ENCODE peak calls at places on chromosome 17, in seven cellular contexts. A is stomach, P is transverse colon, L is esophagus muscularis mucosa, W is endothelial cell of umbilical vein, B is HepG2, U is sigmoid colon. V is an unnamed sample.

GRCh38 chr17:57236686-57237299 is 19.5 kb upstream of the MSI2 start:
- DNase-seq in B (no peak), P (no peak), L (no peak), U (no peak), W (no peak), A (no peak), V (no peak)

GRCh38 chr17:956905-957304 is 22.7 kb downstream of the NXN start:
- DNase-seq in U (no peak), B (no peak), P (no peak), W (peak; percentile 24), A (no peak), L (no peak), V (no peak)

GRCh38 chr17:62824290-62825135 is 16.4 kb upstream of the MARCHF10 start:
- DNase-seq in A (no peak), L (peak; percentile 45), P (no peak), U (no peak), B (peak; percentile 49), W (no peak), V (no peak)

GRCh38 chr17:31758646-31759045 is 100.4 kb downstream of the COPRS start:
- DNase-seq in B (no peak), W (no peak), P (no peak), L (no peak), A (no peak), U (no peak), V (no peak)

GRCh38 chr17:280216-280615 is 72.4 kb downstream of the RPH3AL start:
- DNase-seq in W (peak; percentile 74), L (no peak), P (no peak), B (no peak), U (no peak), A (peak; percentile 17), V (no peak)

GRCh38 chr17:32771396-32771795 is 105.5 kb downstream of the MYO1D start:
- DNase-seq in P (no peak), L (no peak), W (peak; percentile 89), B (no peak), A (no peak), U (no peak), V (no peak)

GRCh38 chr17:74446551-74447500 is 14.9 kb downstream of the GPRC5C start:
- DNase-seq in P (no peak), U (no peak), A (peak; percentile 87), W (no peak), L (no peak), B (no peak), V (peak; percentile 89)

GRCh38 chr17:11506635-11507034 is 91.6 kb upstream of the DNAH9 start:
- DNase-seq in W (no peak), L (no peak), A (no peak), P (no peak), B (peak; percentile 5), U (no peak), V (no peak)

GRCh38 chr17:2484876-2485275 is 26.8 kb downstream of the METTL16 start:
- DNase-seq in B (no peak), W (no peak), A (no peak), L (no peak), P (no peak), U (no peak), V (peak; percentile 23)

GRCh38 chr17:2450016-2450650 is 49.3 kb upstream of the MNT start:
- DNase-seq in A (no peak), W (peak; percentile 8), P (no peak), B (no peak), U (no peak), L (no peak), V (no peak)

GRCh38 chr17:21288581-21289017 is 4.1 kb downstream of the MAP2K3 start:
- DNase-seq in P (no peak), A (no peak), U (no peak), B (no peak), L (no peak), W (no peak), V (no peak)

GRCh38 chr17:79325707-79326106 is 251.1 kb downstream of the ENGASE start:
- DNase-seq in A (no peak), L (no peak), B (no peak), W (no peak), U (no peak), P (no peak), V (no peak)

GRCh38 chr17:1087381-1088241 is 90.7 kb downstream of the TIMM22 start:
- DNase-seq in B (no peak), P (peak; percentile 85), A (peak; percentile 91), W (peak; percentile 84), U (peak; percentile 85), L (no peak), V (peak; percentile 89)

GRCh38 chr17:17363638-17364337 is 60.6 kb downstream of the NT5M start:
- DNase-seq in L (no peak), A (no peak), U (peak; percentile 44), P (peak; percentile 41), W (no peak), B (no peak), V (no peak)

GRCh38 chr17:4944163-4944553 is 4.1 kb downstream of the RNF167 start:
- DNase-seq in A (no peak), B (no peak), W (no peak), U (no peak), L (no peak), P (peak; percentile 37), V (no peak)
- TF ChIP-seq POLR2AphosphoS5 in A (no peak), B (no peak), W (no peak), U (no peak), L (no peak), P (no peak), V (no peak)

GRCh38 chr17:58691701-58692238 is at the start of gene TEX14:
- DNase-seq in P (no peak), W (no peak), L (no peak), B (no peak), U (no peak), A (no peak), V (no peak)

GRCh38 chr17:58693751-58694150 is 1.3 kb downstream of the RAD51C start:
- DNase-seq in L (no peak), A (no peak), U (no peak), B (no peak), W (peak; percentile 14), P (no peak), V (no peak)

GRCh38 chr17:58693208-58693607 is 806 bp downstream of the RAD51C start:
- DNase-seq in U (no peak), L (no peak), P (no peak), W (no peak), A (no peak), B (no peak), V (no peak)

GRCh38 chr17:58694302-58694701 is 1.9 kb downstream of the RAD51C start:
- DNase-seq in P (no peak), B (no peak), W (no peak), L (no peak), U (no peak), A (no peak), V (no peak)

DNA sequence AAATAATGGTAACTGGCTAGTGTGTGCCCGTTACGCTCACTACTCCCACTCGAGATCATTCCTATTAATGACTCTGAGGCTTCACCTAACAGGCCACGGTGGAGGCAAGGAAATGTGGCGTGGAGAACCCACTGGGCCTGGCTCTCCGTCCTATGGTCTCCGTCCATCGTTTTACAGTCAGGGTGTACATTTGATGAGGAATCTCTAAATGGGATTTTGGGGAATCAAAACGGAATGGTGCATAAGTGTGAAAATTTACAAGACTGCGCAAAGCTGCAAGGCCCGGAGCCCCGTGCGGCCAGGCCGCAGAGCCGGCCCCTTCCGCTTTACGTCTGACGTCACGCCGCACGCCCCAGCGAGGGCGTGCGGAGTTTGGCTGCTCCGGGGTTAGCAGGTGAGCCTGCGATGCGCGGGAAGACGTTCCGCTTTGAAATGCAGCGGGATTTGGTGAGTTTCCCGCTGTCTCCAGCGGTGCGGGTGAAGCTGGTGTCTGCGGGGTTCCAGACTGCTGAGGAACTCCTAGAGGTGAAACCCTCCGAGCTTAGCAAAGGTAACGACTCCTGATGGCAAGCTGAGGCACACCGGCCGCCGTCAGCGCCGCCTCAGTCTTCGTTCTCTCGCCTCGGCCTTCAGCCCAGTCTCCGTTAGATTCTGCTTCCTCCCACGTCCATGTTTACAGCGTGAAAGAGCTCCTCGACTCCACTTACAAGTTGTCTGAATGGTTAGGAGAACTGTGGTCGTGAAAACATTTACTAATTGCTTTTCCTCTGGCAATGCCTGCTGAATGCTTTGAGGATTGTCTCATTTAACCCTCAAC is at the start of gene RAD51C:
- DNase-seq in P (peak; percentile 90), W (peak; percentile 82), A (peak; percentile 85), B (peak; percentile 84), L (peak; percentile 93), U (peak; percentile 91), V (peak; percentile 65)
- TF ChIP-seq POLR2A in P (peak; percentile 59), W (peak; percentile 87), A (no peak), B (peak; percentile 86), L (peak; percentile 24), U (peak; percentile 74), V (peak; percentile 37)

GRCh38 chr17:66441012-66441703 is 138.7 kb downstream of the PRKCA start:
- DNase-seq in U (no peak), L (no peak), W (no peak), P (no peak), B (no peak), A (no peak), V (no peak)
- H3K4me3 ChIP-seq in U (peak overlapping the region; percentile 8), L (peak overlapping the region; percentile 27), W (no peak overlapping the region), P (peak overlapping the region; percentile 12), B (no peak overlapping the region), A (peak overlapping the region; percentile 19), V (no peak overlapping the region)

DNA sequence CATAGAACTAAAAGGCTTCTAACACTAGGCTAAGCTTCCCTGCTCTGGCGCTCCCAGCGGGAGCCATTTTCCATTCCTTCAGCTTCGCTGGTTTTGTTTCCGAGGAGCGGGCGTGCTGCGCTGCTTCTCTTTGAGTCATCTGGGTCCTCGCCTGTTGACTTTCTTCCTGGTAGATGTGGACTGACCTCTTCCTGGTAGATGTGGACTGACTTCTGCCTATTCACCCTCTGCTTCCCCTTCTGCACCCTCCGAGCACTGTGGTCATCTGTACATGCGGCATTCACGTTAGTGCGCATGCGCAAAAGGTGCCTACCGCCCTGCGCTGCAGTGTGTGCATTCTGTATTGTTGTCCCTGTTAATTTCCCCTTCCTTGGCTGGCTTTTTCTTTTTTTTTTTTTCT is 40.8 kb upstream of the SEC14L1 start:
- DNase-seq in U (peak; percentile 85), P (peak; percentile 47), L (no peak), W (no peak), B (no peak), A (peak; percentile 62), V (no peak)
- TF ChIP-seq POLR2AphosphoS5 in U (no peak), P (no peak), L (peak; percentile 36), W (no peak), B (no peak), A (no peak), V (no peak)

DNA sequence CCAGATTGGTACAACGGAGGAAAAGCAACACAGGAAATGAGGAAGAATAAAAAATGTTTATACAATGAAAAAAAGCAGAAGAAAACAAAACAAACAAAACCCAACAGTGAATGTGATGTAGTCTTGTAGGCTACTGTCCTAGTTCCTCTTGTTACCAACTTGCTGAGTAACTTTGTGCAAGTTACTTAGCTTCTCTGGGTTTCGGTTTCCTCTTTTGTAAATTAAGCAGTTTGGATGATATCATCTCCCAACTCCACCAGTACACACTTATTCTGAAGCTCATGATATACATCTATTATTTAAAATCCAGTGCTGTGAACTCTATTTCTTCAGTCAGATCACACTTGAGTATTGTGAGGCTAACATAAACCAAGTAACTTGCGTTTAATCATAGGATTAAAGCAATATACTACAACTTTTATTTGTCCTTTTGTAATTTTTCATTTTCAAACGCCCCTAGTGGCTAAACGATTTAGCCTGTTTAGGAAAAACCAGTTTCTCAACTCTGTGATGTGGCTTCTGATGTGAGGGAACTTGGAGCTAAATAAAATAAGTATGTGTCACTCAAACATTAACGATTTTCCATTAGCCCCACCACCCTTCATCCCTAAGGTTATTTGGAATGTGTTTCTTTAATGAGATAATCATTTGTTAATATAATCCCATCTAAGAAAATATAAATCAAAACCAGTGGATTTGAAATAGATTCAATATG is 1.4 kb upstream of the UNK start:
- DNase-seq in W (peak; percentile 80), P (no peak), L (no peak), U (no peak), B (peak; percentile 52), A (no peak), V (no peak)
- TF ChIP-seq POLR2A in W (no peak), P (no peak), L (no peak), U (no peak), B (no peak), A (no peak), V (peak; percentile 11)